ENCODE peak calls at places on chromosomes 6 and 20, in seven cellular contexts. R is T-helper 9 cell; P is Ammon's horn; S is NCI-H1092 treated with DMSO at 0.1 percent for 48 hours; A is HT1080; V is EL; W is stimulated activated CD4-positive, alpha-beta T cell treated with anti-CD3 and anti-CD28 coated beads, Interleukin-4, amount 100 ng/mL, for 24 hours. J is an unnamed sample.

GRCh38 chr6:74073429-74073828 is 377.4 kb downstream of the CD109 start:
- DNase-seq in R (no peak), W (no peak), S (no peak), V (peak; percentile 58), A (peak; percentile 82), P (no peak), J (no peak)

GRCh38 chr20:64077094-64077493 is 2.2 kb downstream of the RGS19 start:
- DNase-seq in R (no peak), P (no peak), W (peak; percentile 40), S (no peak), V (no peak), A (no peak), J (no peak)

GRCh38 chr6:90537723-90538407 is 49.0 kb downstream of the MAP3K7 start:
- DNase-seq in R (no peak), V (peak; percentile 54), P (peak; percentile 52), S (no peak), A (no peak), W (no peak), J (no peak)

GRCh38 chr6:105135056-105135455 is 44.8 kb downstream of the POPDC3 start:
- DNase-seq in S (peak; percentile 4), R (no peak), V (peak; percentile 23), W (no peak), P (peak; percentile 9), A (peak; percentile 36), J (no peak)

GRCh38 chr6:2197177-2197671 is 48.2 kb downstream of the GMDS start:
- DNase-seq in W (no peak), R (no peak), V (peak; percentile 49), S (no peak), A (peak; percentile 68), P (peak; percentile 16), J (no peak)

GRCh38 chr6:149942461-149942829 is 631 bp downstream of the ULBP2 start:
- DNase-seq in V (peak; percentile 20), W (no peak), A (peak; percentile 5), S (no peak), R (no peak), P (no peak), J (no peak)

GRCh38 chr6:162627362-162627761 is 100.2 kb downstream of the PRKN start:
- DNase-seq in R (no peak), S (no peak), V (no peak), P (no peak), W (no peak), A (no peak), J (no peak)

GRCh38 chr6:33761922-33762629 is 15.4 kb upstream of the IP6K3 start:
- DNase-seq in V (peak; percentile 56), S (peak; percentile 53), W (peak; percentile 43), P (peak; percentile 83), R (peak; percentile 16), A (peak; percentile 40), J (peak; percentile 66)

GRCh38 chr6:30888472-30889137 is 4.3 kb downstream of the DDR1 start:
- DNase-seq in P (peak; percentile 63), A (peak; percentile 55), W (no peak), S (no peak), V (peak; percentile 82), R (no peak), J (peak; percentile 5)

GRCh38 chr6:160667854-160668481 is 3.9 kb upstream of the LPA start:
- DNase-seq in A (peak; percentile 8), P (peak; percentile 10), V (no peak), R (peak; percentile 6), S (peak; percentile 51), W (peak; percentile 12), J (peak; percentile 76)

GRCh38 chr6:46901747-46902362 is 19.9 kb downstream of the ADGRF5 start:
- DNase-seq in P (no peak), S (no peak), V (peak; percentile 21), W (no peak), R (no peak), A (peak; percentile 7), J (no peak)

GRCh38 chr6:36368921-36369880 is 18.3 kb downstream of the ETV7 start:
- DNase-seq in A (peak; percentile 35), R (no peak), V (peak; percentile 87), W (no peak), P (no peak), S (peak; percentile 31), J (no peak)